ENCODE peak calls at places on chromosomes 16 and 17, in four cellular contexts. O is stomach, V is OCI-LY7, Z is neural crest cell. W is an unnamed sample.

GRCh38 chr17:72953621-72954020 is 138.9 kb downstream of the SLC39A11 start:
- DNase-seq in O (no peak), V (no peak), Z (no peak), W (no peak)

GRCh38 chr17:67481808-67482207 is 104.7 kb downstream of the PITPNC1 start:
- DNase-seq in O (no peak), V (no peak), Z (no peak), W (no peak)

GRCh38 chr16:515963-516226 is 11.6 kb upstream of the CAPN15 start:
- DNase-seq in O (no peak), V (no peak), Z (no peak), W (no peak)

GRCh38 chr17:81339502-81340296 is 44.6 kb upstream of the SLC38A10 start:
- DNase-seq in O (no peak), V (no peak), Z (no peak), W (no peak)

GRCh38 chr16:11658896-11659708 is 9.2 kb upstream of the SNN start:
- DNase-seq in O (no peak), V (no peak), Z (no peak), W (no peak)

GRCh38 chr16:78633551-78633950 is 534.1 kb downstream of the WWOX start:
- DNase-seq in O (no peak), V (no peak), Z (no peak), W (no peak)

GRCh38 chr17:40350410-40351184 is 13.9 kb downstream of the GJD3 start:
- DNase-seq in O (no peak), V (no peak), Z (peak), W (no peak)

GRCh38 chr17:29241015-29241963 is 5.4 kb upstream of the CRYBA1 start:
- DNase-seq in O (no peak), V (peak), Z (peak), W (peak)

GRCh38 chr17:74749262-74750038 is 1.0 kb downstream of the NHERF1 start:
- DNase-seq in O (no peak), V (peak), Z (no peak), W (no peak)

GRCh38 chr16:4176794-4177438 is 60.7 kb upstream of the ADCY9 start:
- DNase-seq in O (no peak), V (peak), Z (no peak), W (peak)

GRCh38 chr16:27177031-27177774 is 26.1 kb upstream of the KDM8 start:
- DNase-seq in O (no peak), V (no peak), Z (no peak), W (no peak)

DNA sequence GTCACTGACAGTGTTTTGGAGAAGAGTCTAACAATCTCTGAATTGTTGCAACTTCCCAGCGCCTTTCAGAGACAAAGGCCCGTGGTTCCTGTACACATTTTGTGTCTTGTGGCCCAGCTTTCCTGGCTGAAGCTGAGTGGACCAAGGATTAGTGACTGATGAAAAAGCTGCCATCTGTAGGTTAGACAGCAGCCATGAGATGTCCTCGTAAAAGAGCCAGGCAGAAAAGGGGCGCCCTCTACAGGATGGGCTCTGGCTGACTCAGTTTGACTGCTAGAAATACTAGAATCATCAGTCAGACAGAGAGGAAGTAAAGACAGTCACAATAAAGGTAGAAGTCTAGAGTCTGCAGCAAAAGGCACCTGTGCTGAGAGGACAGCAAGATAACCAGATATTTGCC is 26.5 kb upstream of the NF1 start:
- DNase-seq in O (peak), V (peak), Z (peak), W (peak)
- TF ChIP-seq CTCF in O (no peak), V (peak), Z (peak), W (peak)

GRCh38 chr16:16028311-16028999 is 79.0 kb downstream of the ABCC1 start:
- DNase-seq in O (peak), V (no peak), Z (no peak), W (no peak)

GRCh38 chr16:16022683-16023064 is 73.3 kb downstream of the ABCC1 start:
- DNase-seq in O (no peak), V (no peak), Z (no peak), W (no peak)

GRCh38 chr16:16021988-16022682 is 72.7 kb downstream of the ABCC1 start:
- DNase-seq in O (peak), V (peak), Z (no peak), W (no peak)

GRCh38 chr16:16027728-16028310 is 78.4 kb downstream of the ABCC1 start:
- DNase-seq in O (peak), V (no peak), Z (no peak), W (no peak)

GRCh38 chr16:16025214-16025968 is 76.0 kb downstream of the ABCC1 start:
- DNase-seq in O (no peak), V (peak), Z (no peak), W (peak)
- TF ChIP-seq CTCF in O (no peak), V (no peak), Z (no peak), W (no peak)

GRCh38 chr16:28295213-28295612 is 2.9 kb downstream of the SBK1 start:
- DNase-seq in O (no peak), V (no peak), Z (no peak), W (no peak)
- TF ChIP-seq CTCF in O (no peak), V (no peak), Z (no peak), W (no peak)

GRCh38 chr16:30534368-30535105 is at the start of gene ZNF747:
- DNase-seq in O (peak), V (peak), Z (peak), W (peak)
- TF ChIP-seq CTCF in O (peak), V (no peak), Z (peak), W (no peak)

DNA sequence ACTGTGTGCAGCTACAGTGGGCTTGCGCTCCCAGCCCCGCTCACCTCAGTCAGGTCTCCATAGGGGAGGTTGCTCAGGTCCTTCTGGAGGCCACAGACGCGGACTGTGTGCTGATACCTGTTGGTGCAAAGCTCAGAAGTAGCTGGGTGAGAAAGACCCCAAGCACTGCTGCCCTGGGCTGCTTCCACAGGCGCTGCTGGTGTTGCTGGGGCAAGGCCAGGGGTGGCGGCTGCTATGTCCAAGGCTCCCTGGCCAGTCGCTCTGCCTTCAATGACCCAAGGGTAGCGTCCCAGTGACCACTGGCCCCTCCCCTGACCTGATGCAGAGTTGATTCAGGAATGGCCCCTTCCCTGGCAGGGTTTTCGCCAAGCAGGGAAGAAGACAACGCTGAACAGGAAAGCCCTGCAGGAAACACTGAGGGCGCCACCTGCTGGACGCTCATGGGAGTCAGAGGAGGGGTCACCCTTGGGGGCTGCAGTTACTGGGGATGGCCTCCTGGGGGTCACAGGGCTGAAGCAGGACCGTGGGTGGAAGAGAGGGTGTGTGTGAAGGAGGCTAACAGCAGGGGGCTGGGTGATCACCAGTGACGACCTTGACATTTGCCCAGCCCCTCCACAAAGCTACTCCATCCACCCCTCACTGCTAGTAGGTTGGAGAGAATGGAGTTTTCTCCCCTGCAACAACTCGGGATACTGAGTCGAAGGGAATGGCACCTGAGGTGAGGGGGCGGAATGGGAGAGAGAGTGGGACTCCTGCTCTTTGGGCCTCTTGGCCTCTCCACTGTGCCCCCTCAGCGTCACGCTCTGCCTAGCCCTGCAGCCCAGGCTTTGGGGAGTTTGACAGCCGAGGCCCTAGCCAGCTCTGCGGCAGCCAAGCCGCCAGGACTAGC is 38.3 kb downstream of the ABCC12 start:
- DNase-seq in O (no peak), V (peak), Z (peak), W (peak)
- TF ChIP-seq CTCF in O (no peak), V (peak), Z (peak), W (peak)

GRCh38 chr17:409848-410673 is 57.5 kb upstream of the RPH3AL start:
- DNase-seq in O (peak), V (peak), Z (peak), W (peak)
- TF ChIP-seq CTCF in O (peak), V (no peak), Z (no peak), W (no peak)

DNA sequence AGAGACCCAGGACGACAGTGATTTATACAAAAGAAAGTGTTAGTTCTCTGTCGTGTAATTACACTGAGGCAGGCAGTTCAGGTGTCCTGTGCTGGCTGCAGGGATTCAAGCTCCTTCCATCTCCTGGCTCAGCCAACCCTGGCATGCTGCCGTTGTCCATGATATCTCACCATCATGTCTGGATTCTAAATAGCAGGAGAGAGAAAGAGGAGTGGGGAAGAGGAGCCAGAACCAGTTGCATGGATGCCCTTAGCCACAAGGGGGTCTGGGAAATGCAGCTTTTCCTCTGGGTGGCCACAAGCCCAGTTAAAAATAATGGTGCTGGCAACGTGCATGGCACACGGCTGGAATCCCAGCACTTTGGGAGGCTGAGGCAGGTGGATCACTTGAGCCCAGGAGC is 9.7 kb downstream of the C16orf54 start:
- DNase-seq in O (no peak), V (no peak), Z (no peak), W (no peak)
- TF ChIP-seq CTCF in O (no peak), V (peak), Z (peak), W (no peak)

DNA sequence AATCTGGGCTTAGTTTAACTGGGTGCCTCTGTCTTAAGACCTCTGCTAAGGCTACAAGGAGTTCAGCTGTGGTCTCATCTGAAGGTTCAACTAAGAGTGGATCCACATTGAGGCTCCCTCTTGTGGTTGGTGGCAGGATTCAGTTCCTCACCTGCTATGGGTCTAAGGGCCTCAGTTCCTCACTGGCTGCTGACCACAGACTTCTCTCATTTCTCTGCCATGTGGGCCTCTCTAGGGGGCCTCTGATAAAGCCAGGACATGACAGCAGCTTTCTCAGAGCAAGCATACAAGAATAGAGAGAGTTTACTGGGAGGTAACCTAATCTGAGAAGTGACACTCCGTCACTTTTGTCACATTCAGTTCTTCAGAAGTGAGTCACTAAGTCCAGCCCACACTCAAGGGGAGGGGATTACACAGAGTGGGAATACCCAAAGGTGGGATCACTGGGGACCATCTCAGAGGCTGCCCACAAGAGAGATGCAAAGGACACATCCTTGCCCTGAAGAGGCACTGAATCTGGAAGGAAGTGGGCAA is 19.2 kb upstream of the ABAT start:
- DNase-seq in O (peak), V (peak), Z (peak), W (peak)
- TF ChIP-seq CTCF in O (peak), V (peak), Z (peak), W (peak)

GRCh38 chr17:57740225-57740528 is 4.9 kb downstream of the CCDC182 start:
- DNase-seq in O (no peak), V (no peak), Z (no peak), W (no peak)
- TF ChIP-seq CTCF in O (no peak), V (peak), Z (peak), W (no peak)